ENCODE peak calls at places on chromosomes 7 and 10, in four cellular contexts. B is naive thymus-derived CD8-positive, alpha-beta T cell; Z is SW480; H is midbrain. W is an unnamed sample.

GRCh38 chr10:109454691-109455090 is 468.6 kb downstream of the XPNPEP1 start:
- DNase-seq in Z (no peak), B (no peak), H (no peak), W (no peak)

GRCh38 chr7:98733036-98733435 is 116.0 kb downstream of the NPTX2 start:
- DNase-seq in H (no peak), B (peak), Z (peak), W (peak)

GRCh38 chr7:12770227-12770975 is 83.0 kb downstream of the ARL4A start:
- DNase-seq in Z (no peak), B (no peak), H (no peak), W (no peak)

GRCh38 chr7:151141281-151141854 is 26.1 kb downstream of the GBX1 start:
- DNase-seq in Z (no peak), H (no peak), B (no peak), W (no peak)

GRCh38 chr10:89032141-89032814 is 41.7 kb downstream of the FAS start:
- DNase-seq in H (no peak), Z (peak), B (no peak), W (peak)

GRCh38 chr7:92296898-92297435 is 51.2 kb downstream of the ANKIB1 start:
- DNase-seq in Z (no peak), B (no peak), H (no peak), W (no peak)

GRCh38 chr10:30456262-30456661 is 22.3 kb downstream of the MAP3K8 start:
- DNase-seq in H (no peak), Z (no peak), B (peak), W (no peak)

GRCh38 chr10:5736591-5736990 is 52.0 kb downstream of the TASOR2 start:
- DNase-seq in B (no peak), Z (no peak), H (no peak), W (no peak)

GRCh38 chr7:29563590-29564454 is at the start of gene PRR15:
- DNase-seq in B (no peak), Z (peak), H (no peak), W (peak)

GRCh38 chr10:22436526-22436892 is 91.2 kb downstream of the SPAG6 start:
- DNase-seq in B (no peak), H (no peak), Z (no peak), W (no peak)

GRCh38 chr10:102918817-102919236 is 733 bp downstream of the CNNM2 start:
- DNase-seq in H (no peak), Z (no peak), B (peak), W (no peak)

GRCh38 chr7:137715101-137715500 is 131.7 kb downstream of the DGKI start:
- DNase-seq in B (no peak), H (no peak), Z (no peak), W (no peak)

GRCh38 chr10:6222755-6223154 is 20.0 kb downstream of the PFKFB3 start:
- DNase-seq in Z (no peak), B (no peak), H (peak), W (no peak)

GRCh38 chr7:1704326-1705241 is 34.5 kb downstream of the ELFN1 start:
- DNase-seq in H (no peak), Z (no peak), B (no peak), W (peak)

GRCh38 chr7:80415522-80415921 is 96.3 kb downstream of the GNAT3 start:
- DNase-seq in B (no peak), Z (no peak), H (no peak), W (no peak)

GRCh38 chr7:11533229-11533820 is 298.7 kb downstream of the THSD7A start:
- DNase-seq in Z (no peak), H (no peak), B (no peak), W (no peak)

GRCh38 chr10:132353456-132354355 is 21.7 kb downstream of the LRRC27 start:
- DNase-seq in Z (no peak), B (no peak), H (no peak), W (no peak)

GRCh38 chr7:41921453-41921912 is 218.6 kb upstream of the INHBA start:
- DNase-seq in Z (no peak), H (no peak), B (no peak), W (peak)

W was measured in hepatic stellate cell.